ENCODE peak calls at places on chromosomes 2 and 18, in eight cellular contexts. M is stimulated activated CD8-positive, alpha-beta memory T cell treated with anti-CD3 and anti-CD28 coated beads, Interleukin-15, amount 100 ng/mL, for 4 hours; P is activated T-helper 9 cell treated with anti-CD3 and anti-CD28 coated beads, Interleukin-2, amount 50 U/mL, for 16 hours; C is cardiac muscle cell; Z is ovary; U is NCI-H1092 treated with DMSO at 0.1 percent for 48 hours; N is HTR-8/SVneo; F is mucosa of descending colon. V is an unnamed sample.

GRCh38 chr2:42327125-42327524 is 33.9 kb downstream of the COX7A2L start:
- DNase-seq in U (peak), Z (no peak), F (no peak), P (no peak), N (no peak), M (no peak), C (no peak), V (no peak)

GRCh38 chr2:217075225-217075802 is 215.4 kb upstream of the TNP1 start:
- DNase-seq in M (no peak), F (no peak), Z (peak), N (no peak), P (no peak), C (peak), U (no peak), V (no peak)

GRCh38 chr2:56047136-56047535 is 123.6 kb upstream of the EFEMP1 start:
- DNase-seq in Z (no peak), M (no peak), F (no peak), N (no peak), C (no peak), U (peak), P (no peak), V (no peak)

GRCh38 chr2:200397785-200398184 is 91.3 kb downstream of the SPATS2L start:
- DNase-seq in P (no peak), U (no peak), N (no peak), F (no peak), C (no peak), Z (no peak), M (no peak), V (no peak)

GRCh38 chr2:144099746-144100438 is 420.0 kb downstream of the ZEB2 start:
- DNase-seq in Z (no peak), M (no peak), P (no peak), U (no peak), N (peak), C (peak), F (no peak), V (no peak)

GRCh38 chr2:78865663-78866062 is 159.8 kb upstream of the REG3G start:
- DNase-seq in U (no peak), Z (no peak), M (no peak), N (no peak), P (no peak), C (no peak), F (no peak), V (no peak)

GRCh38 chr2:240426797-240427721 is 8.4 kb upstream of the GPC1 start:
- DNase-seq in Z (no peak), N (no peak), F (no peak), U (no peak), M (no peak), P (no peak), C (no peak), V (peak)

GRCh38 chr2:217799553-217800432 is 203.0 kb downstream of the TNS1 start:
- DNase-seq in N (no peak), M (no peak), Z (peak), C (no peak), U (no peak), P (no peak), F (no peak), V (no peak)

GRCh38 chr2:8101614-8102277 is 580.1 kb upstream of the ID2 start:
- DNase-seq in N (no peak), C (no peak), P (no peak), M (no peak), U (no peak), Z (no peak), F (no peak), V (no peak)

GRCh38 chr18:52392160-52392559 is 52.2 kb downstream of the DCC start:
- DNase-seq in F (no peak), U (no peak), P (no peak), N (no peak), M (no peak), Z (no peak), C (no peak), V (no peak)

GRCh38 chr2:234411793-234412192 is 85.1 kb downstream of the ARL4C start:
- DNase-seq in M (no peak), F (no peak), N (no peak), P (no peak), U (no peak), Z (no peak), C (no peak), V (no peak)

GRCh38 chr2:95158441-95158840 is 1.2 kb downstream of the ZNF514 start:
- DNase-seq in C (no peak), N (no peak), M (no peak), U (no peak), F (peak), P (no peak), Z (no peak), V (no peak)

GRCh38 chr2:237901932-237902846 is 42.8 kb downstream of the RAMP1 start:
- DNase-seq in C (no peak), F (no peak), U (no peak), M (no peak), P (no peak), Z (no peak), N (no peak), V (no peak)

GRCh38 chr2:147779440-147779839 is 65.4 kb upstream of the ACVR2A start:
- DNase-seq in Z (no peak), U (no peak), M (no peak), N (no peak), C (no peak), F (no peak), P (no peak), V (no peak)

GRCh38 chr18:50716902-50717301 is 102.9 kb downstream of the MRO start:
- DNase-seq in N (no peak), M (no peak), C (no peak), P (no peak), Z (no peak), F (no peak), U (no peak), V (no peak)

GRCh38 chr2:236824836-236825235 is 255.2 kb downstream of the ACKR3 start:
- DNase-seq in M (no peak), C (no peak), N (no peak), Z (no peak), F (peak), U (peak), P (no peak), V (peak)

GRCh38 chr2:64337314-64337713 is 116.6 kb upstream of the LGALSL start:
- DNase-seq in F (no peak), Z (no peak), C (no peak), U (no peak), M (no peak), P (no peak), N (no peak), V (no peak)

GRCh38 chr2:69616755-69617154 is 26.8 kb downstream of the AAK1 start:
- DNase-seq in M (no peak), N (no peak), Z (no peak), F (no peak), P (peak), U (no peak), C (no peak), V (no peak)

GRCh38 chr2:1366546-1367134 is 46.6 kb upstream of the TPO start:
- DNase-seq in M (no peak), C (no peak), Z (peak), U (peak), N (no peak), P (no peak), F (peak), V (peak)

GRCh38 chr2:424306-425172 is 136.6 kb upstream of the ALKAL2 start:
- DNase-seq in Z (no peak), C (no peak), U (no peak), M (no peak), P (no peak), F (no peak), N (peak), V (no peak)

GRCh38 chr2:26401739-26402541 is at the start of gene DRC1:
- DNase-seq in N (peak), C (peak), U (peak), P (no peak), M (no peak), Z (peak), F (peak), V (peak)

GRCh38 chr18:21632393-21632792 is 20.3 kb downstream of the SNRPD1 start:
- DNase-seq in U (no peak), C (no peak), Z (no peak), P (no peak), M (no peak), F (no peak), N (no peak), V (no peak)

GRCh38 chr18:52812834-52813233 is 472.8 kb downstream of the DCC start:
- DNase-seq in P (no peak), M (no peak), Z (no peak), N (no peak), C (no peak), U (no peak), F (no peak), V (no peak)

GRCh38 chr2:8590940-8591339 is 90.9 kb upstream of the ID2 start:
- DNase-seq in F (no peak), M (no peak), N (no peak), U (no peak), P (no peak), Z (no peak), C (peak), V (no peak)

GRCh38 chr18:9022397-9023170 is 79.9 kb upstream of the NDUFV2 start:
- DNase-seq in P (no peak), C (no peak), M (no peak), U (no peak), F (no peak), N (no peak), Z (no peak), V (no peak)

GRCh38 chr2:44169155-44169898 is 652 bp downstream of the PPM1B start:
- DNase-seq in U (peak), P (peak), Z (peak), N (no peak), C (peak), M (peak), F (peak), V (peak)

GRCh38 chr2:119427756-119428155 is 3.9 kb upstream of the TMEM37 start:
- DNase-seq in Z (no peak), M (no peak), C (no peak), U (no peak), N (no peak), P (no peak), F (no peak), V (no peak)

GRCh38 chr2:47070920-47071824 is 83.9 kb downstream of the STPG4 start:
- DNase-seq in Z (peak), P (no peak), M (no peak), F (peak), U (no peak), N (no peak), C (no peak), V (no peak)

GRCh38 chr2:118845843-118846666 is 1.4 kb downstream of the EN1 start:
- DNase-seq in M (no peak), N (no peak), Z (no peak), C (no peak), F (no peak), U (no peak), P (no peak), V (peak)

GRCh38 chr18:9779630-9780029 is 71.5 kb downstream of the RAB31 start:
- DNase-seq in F (peak), Z (no peak), N (no peak), U (no peak), M (no peak), P (no peak), C (no peak), V (no peak)

GRCh38 chr2:207734264-207734635 is 22.8 kb downstream of the CCNYL1 start:
- DNase-seq in P (no peak), F (no peak), N (peak), M (no peak), C (peak), U (peak), Z (no peak), V (no peak)

GRCh38 chr18:49431563-49431962 is 28.9 kb downstream of the DYM start:
- DNase-seq in F (no peak), M (no peak), Z (no peak), U (no peak), P (no peak), C (no peak), N (no peak), V (no peak)

GRCh38 chr2:201798252-201798918 is 8.0 kb upstream of the CDK15 start:
- DNase-seq in N (peak), F (no peak), U (no peak), Z (no peak), P (no peak), M (no peak), C (no peak), V (no peak)

GRCh38 chr2:159982270-159982669 is 80.1 kb downstream of the PLA2R1 start:
- DNase-seq in M (no peak), P (no peak), N (peak), F (no peak), Z (peak), U (no peak), C (no peak), V (no peak)

GRCh38 chr2:97707428-97708380 is 5.7 kb upstream of the ZAP70 start:
- DNase-seq in M (no peak), F (peak), U (no peak), Z (no peak), P (no peak), N (no peak), C (no peak), V (no peak)

V was measured in pancreas.